ENCODE peak calls at places on chromosomes 11 and 22, in nine cellular contexts. D, A, W, N, V, G, F, C and X are unnamed samples.

GRCh38 chr11:111310088-111310487 is 11.7 kb downstream of the POU2AF3 start:
- DNase-seq in D (no peak), A (peak; percentile 80), W (no peak), N (no peak), V (no peak), G (no peak), F (peak; percentile 47), C (no peak), X (no peak)

GRCh38 chr22:23306926-23307325 is 126.6 kb downstream of the BCR start:
- DNase-seq in D (no peak), A (no peak), W (no peak), N (no peak), V (no peak), G (no peak), F (no peak), C (no peak), X (no peak)

GRCh38 chr11:95378106-95378505 is 147.1 kb upstream of the SESN3 start:
- DNase-seq in D (no peak), A (peak; percentile 57), W (no peak), N (no peak), V (no peak), G (no peak), F (no peak), C (no peak), X (no peak)

GRCh38 chr22:39808087-39808486 is 85.5 kb downstream of the ENTHD1 start:
- DNase-seq in D (no peak), A (peak; percentile 11), W (no peak), N (no peak), V (no peak), G (peak; percentile 5), F (peak; percentile 69), C (peak; percentile 8), X (no peak)

GRCh38 chr22:30609260-30610185 is 2.5 kb downstream of the TCN2 start:
- DNase-seq in D (no peak), A (peak; percentile 81), W (peak; percentile 66), N (peak; percentile 84), V (no peak), G (peak; percentile 78), F (peak; percentile 79), C (peak; percentile 74), X (peak; percentile 70)

GRCh38 chr11:110317516-110317932 is 21.1 kb upstream of the RDX start:
- DNase-seq in D (peak; percentile 52), A (peak; percentile 49), W (no peak), N (peak; percentile 37), V (no peak), G (no peak), F (no peak), C (no peak), X (no peak)

GRCh38 chr11:63212742-63213141 is 30.7 kb downstream of the SLC22A25 start:
- DNase-seq in D (peak; percentile 29), A (peak; percentile 4), W (no peak), N (peak; percentile 1), V (no peak), G (peak; percentile 26), F (peak; percentile 12), C (peak; percentile 22), X (no peak)

GRCh38 chr22:30890689-30891442 is 77.7 kb downstream of the MORC2 start:
- DNase-seq in D (peak; percentile 51), A (peak; percentile 20), W (no peak), N (peak; percentile 17), V (peak; percentile 51), G (peak; percentile 30), F (peak; percentile 57), C (peak; percentile 21), X (no peak)

GRCh38 chr11:100445231-100445735 is 241.8 kb upstream of the ARHGAP42 start:
- DNase-seq in D (peak; percentile 42), A (peak; percentile 43), W (no peak), N (peak; percentile 63), V (no peak), G (no peak), F (no peak), C (no peak), X (no peak)

GRCh38 chr11:17014321-17014773 is at the start of gene PLEKHA7:
- DNase-seq in D (peak; percentile 59), A (no peak), W (no peak), N (no peak), V (peak; percentile 59), G (peak; percentile 38), F (peak; percentile 54), C (no peak), X (no peak)

GRCh38 chr11:55707029-55707428 is 45.0 kb downstream of the OR4C6 start:
- DNase-seq in D (no peak), A (peak; percentile 52), W (no peak), N (peak; percentile 10), V (no peak), G (peak; percentile 4), F (no peak), C (peak; percentile 12), X (peak; percentile 9)

GRCh38 chr11:72700026-72700610 is 25.9 kb upstream of the PDE2A start:
- DNase-seq in D (no peak), A (peak; percentile 56), W (no peak), N (peak; percentile 33), V (no peak), G (no peak), F (no peak), C (peak; percentile 60), X (no peak)

GRCh38 chr11:119830400-119830799 is 101.4 kb upstream of the NECTIN1 start:
- DNase-seq in D (no peak), A (no peak), W (no peak), N (no peak), V (no peak), G (no peak), F (no peak), C (no peak), X (no peak)

GRCh38 chr11:87122852-87123251 is 85.1 kb downstream of the TMEM135 start:
- DNase-seq in D (no peak), A (no peak), W (no peak), N (no peak), V (no peak), G (no peak), F (no peak), C (no peak), X (no peak)

GRCh38 chr22:35582861-35583670 is 34.1 kb downstream of the MB start:
- DNase-seq in D (peak; percentile 80), A (peak; percentile 53), W (no peak), N (peak; percentile 52), V (peak; percentile 49), G (peak; percentile 86), F (peak; percentile 75), C (no peak), X (peak; percentile 7)

GRCh38 chr11:115659061-115659963 is 155.1 kb upstream of the CADM1 start:
- DNase-seq in D (peak; percentile 61), A (peak; percentile 44), W (no peak), N (peak; percentile 19), V (peak; percentile 33), G (no peak), F (no peak), C (no peak), X (no peak)

GRCh38 chr11:125423247-125423849 is 72.7 kb downstream of the FEZ1 start:
- DNase-seq in D (peak; percentile 30), A (peak; percentile 13), W (no peak), N (no peak), V (no peak), G (peak; percentile 25), F (peak; percentile 11), C (no peak), X (no peak)
- TF ChIP-seq CTCF in D (peak; percentile 40), A (peak; percentile 64), W (peak; percentile 34), N (peak; percentile 48), V (peak; percentile 59), G (peak; percentile 35), F (no peak), C (peak; percentile 58), X (peak; percentile 52)

GRCh38 chr22:43855431-43855830 is 6.9 kb downstream of the SULT4A1 start:
- DNase-seq in D (no peak), A (no peak), W (no peak), N (no peak), V (no peak), G (no peak), F (no peak), C (no peak), X (no peak)
- TF ChIP-seq CTCF in D (no peak), A (no peak), W (no peak), N (no peak), V (no peak), G (no peak), F (no peak), C (no peak), X (no peak)

GRCh38 chr11:58957922-58958321 is 18.6 kb downstream of the GLYATL1 start:
- DNase-seq in D (no peak), A (no peak), W (no peak), N (no peak), V (no peak), G (no peak), F (no peak), C (no peak), X (no peak)

GRCh38 chr11:58963551-58964075 is 24.3 kb downstream of the GLYATL1 start:
- DNase-seq in D (peak; percentile 46), A (peak; percentile 77), W (peak; percentile 13), N (peak; percentile 69), V (peak; percentile 38), G (no peak), F (no peak), C (peak; percentile 58), X (no peak)

DNA sequence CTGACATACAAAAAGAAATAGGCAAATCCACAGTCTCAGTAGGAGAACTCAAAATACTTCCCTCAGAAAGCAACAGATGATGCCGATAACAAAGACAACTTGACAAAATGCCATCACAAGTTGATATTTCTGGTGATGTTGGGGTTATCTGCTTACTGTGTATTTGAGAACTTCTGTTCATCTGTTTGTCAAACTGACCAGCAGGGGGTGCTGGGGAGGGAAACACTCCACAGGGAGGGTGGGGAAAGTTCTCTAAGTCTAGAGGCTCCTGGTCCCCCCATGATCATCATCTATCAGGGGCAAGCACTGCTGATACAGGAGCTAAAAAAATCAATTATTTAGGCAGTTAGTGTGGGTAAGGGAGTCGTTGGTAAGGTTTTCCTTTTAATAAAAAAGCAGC is 19.2 kb downstream of the GLYATL1 start:
- DNase-seq in D (peak; percentile 36), A (peak; percentile 10), W (no peak), N (no peak), V (no peak), G (no peak), F (peak; percentile 81), C (no peak), X (peak; percentile 2)
- TF ChIP-seq CTCF in D (peak; percentile 20), A (peak; percentile 22), W (peak; percentile 46), N (peak; percentile 37), V (peak; percentile 55), G (no peak), F (peak; percentile 27), C (peak; percentile 76), X (peak; percentile 51)

GRCh38 chr22:22105364-22105763 is 122.8 kb upstream of the TOP3B start:
- DNase-seq in D (no peak), A (no peak), W (no peak), N (no peak), V (no peak), G (no peak), F (no peak), C (no peak), X (no peak)

GRCh38 chr22:22099833-22100812 is 117.5 kb upstream of the TOP3B start:
- DNase-seq in D (no peak), A (peak; percentile 43), W (no peak), N (no peak), V (no peak), G (no peak), F (no peak), C (no peak), X (no peak)

GRCh38 chr22:22106855-22107254 is 124.3 kb upstream of the TOP3B start:
- DNase-seq in D (no peak), A (no peak), W (no peak), N (no peak), V (no peak), G (no peak), F (no peak), C (no peak), X (no peak)

GRCh38 chr22:22099194-22099486 is 116.6 kb upstream of the TOP3B start:
- DNase-seq in D (no peak), A (no peak), W (no peak), N (no peak), V (no peak), G (no peak), F (no peak), C (no peak), X (peak; percentile 69)

GRCh38 chr22:22103078-22103593 is 120.5 kb upstream of the TOP3B start:
- DNase-seq in D (no peak), A (no peak), W (no peak), N (no peak), V (no peak), G (peak; percentile 11), F (no peak), C (peak; percentile 9), X (no peak)
- TF ChIP-seq CTCF in D (peak; percentile 50), A (peak; percentile 52), W (peak; percentile 43), N (peak; percentile 46), V (peak; percentile 61), G (no peak), F (no peak), C (peak; percentile 75), X (peak; percentile 30)